ENCODE peak calls at places on chromosomes 5 and 9, in four cellular contexts. E is AG09309; A is activated T-helper 1 cell treated with anti-CD3 and anti-CD28 coated beads, Interleukin-2, amount 50 U/mL, for 16 hours; N is choroid plexus epithelial cell. I is an unnamed sample.

GRCh38 chr9:9337129-9337528 is 1275.7 kb downstream of the PTPRD start:
- DNase-seq in E (no peak), A (no peak), N (no peak), I (no peak)

GRCh38 chr9:133506653-133507038 is 18.1 kb downstream of the MYMK start:
- DNase-seq in E (peak), A (no peak), N (peak), I (peak)

GRCh38 chr5:92652735-92653134 is 928.3 kb downstream of the NR2F1-AS1 start:
- DNase-seq in E (peak), A (no peak), N (peak), I (peak)

GRCh38 chr5:95760291-95761191 is 29.4 kb downstream of the RHOBTB3 start:
- DNase-seq in E (peak), A (no peak), N (peak), I (peak)

GRCh38 chr5:95924720-95925119 is 36.9 kb downstream of the ELL2 start:
- DNase-seq in E (no peak), A (no peak), N (peak), I (peak)

GRCh38 chr5:131042021-131042789 is 122.9 kb downstream of the HINT1 start:
- DNase-seq in E (no peak), A (no peak), N (no peak), I (no peak)

GRCh38 chr5:159543326-159543725 is 213.0 kb upstream of the IL12B start:
- DNase-seq in E (no peak), A (no peak), N (no peak), I (no peak)

GRCh38 chr5:157252741-157253465 is 13.0 kb upstream of the CYFIP2 start:
- DNase-seq in E (peak), A (peak), N (no peak), I (no peak)

GRCh38 chr9:98064623-98065392 is 8.3 kb downstream of the NANS start:
- DNase-seq in E (no peak), A (no peak), N (peak), I (peak)

GRCh38 chr5:20223451-20223850 is 235.5 kb upstream of the CDH18 start:
- DNase-seq in E (no peak), A (no peak), N (no peak), I (no peak)

GRCh38 chr9:109086221-109086620 is 33.5 kb downstream of the TMEM245 start:
- DNase-seq in E (no peak), A (no peak), N (peak), I (no peak)

GRCh38 chr5:35780236-35780635 is 76.5 kb upstream of the IL7R start:
- DNase-seq in E (no peak), A (no peak), N (no peak), I (no peak)

GRCh38 chr5:145903862-145904261 is 31.0 kb upstream of the GRXCR2 start:
- DNase-seq in E (peak), A (no peak), N (no peak), I (peak)

GRCh38 chr5:76455531-76456132 is 52.5 kb downstream of the IQGAP2 start:
- DNase-seq in E (no peak), A (no peak), N (no peak), I (no peak)

GRCh38 chr5:31270396-31270795 is 76.9 kb downstream of the CDH6 start:
- DNase-seq in E (no peak), A (no peak), N (peak), I (no peak)

GRCh38 chr9:109436071-109436470 is 62.0 kb downstream of the PTPN3 start:
- DNase-seq in E (no peak), A (no peak), N (no peak), I (no peak)

GRCh38 chr9:98986866-98987653 is 43.4 kb downstream of the COL15A1 start:
- DNase-seq in E (no peak), A (no peak), N (no peak), I (no peak)

GRCh38 chr5:78540335-78541057 is 108.1 kb downstream of the LHFPL2 start:
- DNase-seq in E (no peak), A (no peak), N (no peak), I (no peak)

GRCh38 chr9:70197384-70198039 is 61.3 kb upstream of the SMC5 start:
- DNase-seq in E (no peak), A (no peak), N (no peak), I (no peak)

GRCh38 chr5:172610643-172611042 is 30.4 kb upstream of the NEURL1B start:
- DNase-seq in E (no peak), A (no peak), N (no peak), I (no peak)

GRCh38 chr9:134807726-134808125 is 72.9 kb upstream of the FCN2 start:
- DNase-seq in E (peak), A (no peak), N (peak), I (peak)

GRCh38 chr9:125763373-125763772 is 16.2 kb downstream of the PBX3 start:
- DNase-seq in E (no peak), A (no peak), N (peak), I (no peak)

GRCh38 chr9:16726023-16726422 is 144.4 kb downstream of the BNC2 start:
- DNase-seq in E (no peak), A (no peak), N (peak), I (peak)

GRCh38 chr5:179147991-179148702 is 88.0 kb downstream of the ZNF354C start:
- DNase-seq in E (no peak), A (no peak), N (no peak), I (no peak)

GRCh38 chr5:6704361-6704851 is 8.8 kb upstream of the TENT4A start:
- DNase-seq in E (peak), A (no peak), N (peak), I (peak)

GRCh38 chr5:151523335-151523734 is 67.8 kb downstream of the FAT2 start:
- DNase-seq in E (peak), A (no peak), N (peak), I (peak)

GRCh38 chr5:141637266-141637692 is 482 bp downstream of the RELL2 start:
- DNase-seq in E (no peak), A (peak), N (no peak), I (no peak)

GRCh38 chr9:32004431-32005076 is 379.9 kb upstream of the ACO1 start:
- DNase-seq in E (no peak), A (no peak), N (no peak), I (no peak)

GRCh38 chr9:114319147-114319546 is 3.8 kb upstream of the ORM1 start:
- DNase-seq in E (no peak), A (no peak), N (no peak), I (no peak)

GRCh38 chr9:19998823-19999455 is 210.1 kb upstream of the SLC24A2 start:
- DNase-seq in E (peak), A (no peak), N (peak), I (no peak)

GRCh38 chr5:136018814-136019777 is 9.7 kb upstream of the TGFBI start:
- DNase-seq in E (peak), A (no peak), N (peak), I (peak)

GRCh38 chr5:132627470-132627869 is 30.5 kb upstream of the IL13 start:
- DNase-seq in E (no peak), A (no peak), N (no peak), I (no peak)